ENCODE peak calls at places on chromosomes 13 and 19, in six cellular contexts. P is B cell, O is osteocyte, U is body of pancreas, F is astrocyte of the cerebellum, S is cardiac muscle cell. K is an unnamed sample.

GRCh38 chr13:110387451-110388140 is 80.5 kb downstream of the COL4A2 start:
- DNase-seq in P (peak), O (no peak), U (no peak), F (no peak), S (no peak), K (no peak)

GRCh38 chr19:1861599-1862031 is 1.8 kb downstream of the KLF16 start:
- DNase-seq in P (no peak), O (no peak), U (no peak), F (no peak), S (no peak), K (no peak)

GRCh38 chr13:51494151-51494550 is 41.3 kb upstream of the INTS6 start:
- DNase-seq in P (no peak), O (no peak), U (no peak), F (no peak), S (no peak), K (no peak)

GRCh38 chr19:47778954-47779351 is 450 bp downstream of the SELENOW start:
- DNase-seq in P (no peak), O (no peak), U (no peak), F (no peak), S (peak), K (no peak)

GRCh38 chr19:8459520-8460260 is 14.9 kb downstream of the HNRNPM start:
- DNase-seq in P (no peak), O (no peak), U (no peak), F (no peak), S (no peak), K (no peak)

GRCh38 chr13:40101708-40102359 is 446.4 kb downstream of the COG6 start:
- DNase-seq in P (peak), O (no peak), U (no peak), F (no peak), S (no peak), K (no peak)

GRCh38 chr13:27022571-27023311 is 148.9 kb downstream of the USP12 start:
- DNase-seq in P (no peak), O (no peak), U (no peak), F (no peak), S (peak), K (no peak)

GRCh38 chr19:8044018-8044417 is 8.5 kb upstream of the CCL25 start:
- DNase-seq in P (no peak), O (no peak), U (no peak), F (no peak), S (no peak), K (no peak)

GRCh38 chr13:39961036-39961435 is 305.6 kb downstream of the COG6 start:
- DNase-seq in P (no peak), O (no peak), U (no peak), F (no peak), S (no peak), K (no peak)

GRCh38 chr19:4061178-4061682 is 5.5 kb downstream of the ZBTB7A start:
- DNase-seq in P (peak), O (no peak), U (peak), F (no peak), S (no peak), K (peak)

GRCh38 chr19:15185188-15185587 is 15.6 kb downstream of the NOTCH3 start:
- DNase-seq in P (no peak), O (no peak), U (no peak), F (no peak), S (no peak), K (no peak)

GRCh38 chr19:29530549-29531457 is 5.0 kb downstream of the VSTM2B start:
- DNase-seq in P (no peak), O (no peak), U (no peak), F (no peak), S (no peak), K (no peak)

DNA sequence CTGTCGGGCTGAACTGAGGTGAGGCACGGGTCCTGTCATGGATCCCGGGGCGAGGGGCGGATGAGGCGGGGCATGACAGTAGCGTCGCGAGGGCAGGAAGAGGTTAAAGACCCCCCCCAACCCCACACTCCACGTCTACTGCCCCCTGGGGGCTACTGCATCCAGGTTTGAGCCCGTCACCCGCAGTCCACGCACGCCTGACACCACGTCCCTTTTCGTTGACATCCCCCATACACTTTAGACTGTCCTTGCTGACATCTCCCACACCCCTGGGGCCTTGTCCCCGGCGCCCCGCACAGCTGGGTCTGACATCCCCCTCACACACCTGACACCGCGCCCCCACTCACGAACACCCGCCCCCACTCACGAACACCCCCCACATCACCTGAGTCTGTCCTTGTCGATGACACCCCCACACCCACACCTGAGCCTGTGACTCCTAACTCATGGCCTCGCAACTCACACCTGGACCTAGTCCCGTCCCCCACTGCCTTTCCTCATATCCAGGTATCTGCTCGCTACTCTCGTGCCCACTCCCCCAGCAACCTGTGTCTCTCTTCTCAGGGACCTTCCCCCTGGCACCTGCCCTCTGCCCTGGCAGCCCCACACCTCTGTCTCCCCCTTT is 416 bp downstream of the SLC25A42 start:
- DNase-seq in P (peak), O (no peak), U (no peak), F (no peak), S (no peak), K (no peak)
- TF ChIP-seq CTCF in P (peak), O (peak), U (no peak), F (no peak), S (peak), K (peak)

GRCh38 chr19:40598918-40599307 is 2.3 kb upstream of the LTBP4 start:
- DNase-seq in P (no peak), O (no peak), U (no peak), F (no peak), S (no peak), K (no peak)

GRCh38 chr19:40596608-40597328 is 4.4 kb upstream of the LTBP4 start:
- DNase-seq in P (no peak), O (no peak), U (peak), F (no peak), S (peak), K (peak)

GRCh38 chr19:40599331-40600085 is 1.7 kb upstream of the LTBP4 start:
- DNase-seq in P (no peak), O (no peak), U (no peak), F (no peak), S (no peak), K (no peak)

GRCh38 chr19:40597329-40597838 is 3.8 kb upstream of the LTBP4 start:
- DNase-seq in P (no peak), O (no peak), U (no peak), F (no peak), S (no peak), K (no peak)

GRCh38 chr19:40598121-40598917 is 2.9 kb upstream of the LTBP4 start:
- DNase-seq in P (peak), O (peak), U (peak), F (peak), S (peak), K (peak)
- TF ChIP-seq CTCF in P (peak), O (peak), U (peak), F (peak), S (peak), K (peak)

DNA sequence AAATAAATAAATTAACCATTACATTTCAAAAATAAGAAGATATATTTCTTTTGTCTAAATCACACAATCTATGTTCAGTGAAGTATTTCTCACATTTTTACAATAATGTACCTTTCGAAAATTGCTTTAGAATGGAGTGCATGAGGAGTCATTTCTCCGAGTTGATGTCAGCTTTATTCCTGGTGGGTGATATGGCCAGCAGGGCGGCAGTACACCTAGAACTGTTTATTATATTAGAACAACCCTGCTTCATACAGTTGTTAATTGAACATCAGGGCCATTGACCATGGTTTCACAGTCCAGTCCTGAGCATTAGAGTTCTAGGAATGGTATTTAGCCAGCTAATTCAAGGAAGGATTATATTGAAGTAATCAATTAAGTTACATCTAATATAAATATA is 696.3 kb upstream of the SLC10A2 start:
- DNase-seq in P (no peak), O (no peak), U (no peak), F (no peak), S (no peak), K (no peak)
- TF ChIP-seq CTCF in P (no peak), O (no peak), U (no peak), F (no peak), S (no peak), K (no peak)

DNA sequence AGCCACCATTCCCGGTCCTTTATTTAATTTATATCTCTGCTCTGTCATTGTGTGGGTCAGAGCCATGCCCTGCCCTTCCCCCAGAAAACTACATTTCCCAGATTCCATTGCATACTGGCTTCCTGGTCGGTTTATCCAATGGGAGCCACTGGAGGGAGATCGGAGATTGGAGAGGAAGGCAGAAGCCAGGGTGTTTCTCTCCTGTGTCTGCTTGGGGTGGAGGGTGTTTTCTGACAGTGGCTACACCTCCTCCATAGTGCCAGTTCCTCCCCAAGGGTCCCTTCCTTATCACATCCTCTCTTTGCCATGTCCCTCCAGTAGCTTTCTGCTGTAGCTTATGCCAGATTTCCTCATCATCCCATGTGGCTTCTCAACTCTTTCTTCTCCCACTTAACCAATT is 19.0 kb downstream of the OLFM2 start:
- DNase-seq in P (no peak), O (no peak), U (peak), F (no peak), S (peak), K (no peak)
- TF ChIP-seq CTCF in P (no peak), O (no peak), U (no peak), F (no peak), S (no peak), K (no peak)

GRCh38 chr19:531009-531752 is 379 bp upstream of the CDC34 start:
- DNase-seq in P (peak), O (peak), U (peak), F (no peak), S (peak), K (peak)
- TF ChIP-seq CTCF in P (no peak), O (no peak), U (no peak), F (no peak), S (no peak), K (no peak)